ENCODE peak calls at places on chromosomes 1 and 21, in ten cellular contexts. One of them, this sample, is unnamed.

GRCh38 chr1:165451696-165452095 is 6.8 kb upstream of the RXRG start:
- DNase-seq in EL: no peak
- DNase-seq in prostate gland: no peak
- DNase-seq in T-helper 2 cell: no peak
- DNase-seq in WTC11: no peak
- DNase-seq in stimulated activated CD8-positive, alpha-beta memory T cell treated with anti-CD3 and anti-CD28 coated beads, Interleukin-7, amount 100 ng/mL, for 24 hours: no peak
- DNase-seq in GM04504: no peak
- DNase-seq in neural crest cell: no peak
- DNase-seq in nephron progenitor cell: no peak
- DNase-seq in OCI-LY7: no peak
- DNase-seq in this sample: no peak

GRCh38 chr21:34930971-34931370 is 118.1 kb downstream of the RUNX1 start:
- DNase-seq in EL: peak; percentile 50
- DNase-seq in prostate gland: no peak
- DNase-seq in T-helper 2 cell: no peak
- DNase-seq in WTC11: no peak
- DNase-seq in stimulated activated CD8-positive, alpha-beta memory T cell treated with anti-CD3 and anti-CD28 coated beads, Interleukin-7, amount 100 ng/mL, for 24 hours: no peak
- DNase-seq in GM04504: no peak
- DNase-seq in neural crest cell: no peak
- DNase-seq in nephron progenitor cell: no peak
- DNase-seq in OCI-LY7: no peak
- DNase-seq in this sample: no peak

GRCh38 chr1:171081220-171081993 is 9.3 kb upstream of the FMO3 start:
- DNase-seq in EL: peak; percentile 8
- DNase-seq in prostate gland: no peak
- DNase-seq in T-helper 2 cell: no peak
- DNase-seq in WTC11: no peak
- DNase-seq in stimulated activated CD8-positive, alpha-beta memory T cell treated with anti-CD3 and anti-CD28 coated beads, Interleukin-7, amount 100 ng/mL, for 24 hours: no peak
- DNase-seq in GM04504: peak; percentile 3
- DNase-seq in neural crest cell: no peak
- DNase-seq in nephron progenitor cell: no peak
- DNase-seq in OCI-LY7: peak; percentile 36
- DNase-seq in this sample: no peak

GRCh38 chr1:227748496-227749182 is 13.4 kb downstream of the SNAP47 start:
- DNase-seq in EL: no peak
- DNase-seq in prostate gland: no peak
- DNase-seq in T-helper 2 cell: no peak
- DNase-seq in WTC11: no peak
- DNase-seq in stimulated activated CD8-positive, alpha-beta memory T cell treated with anti-CD3 and anti-CD28 coated beads, Interleukin-7, amount 100 ng/mL, for 24 hours: no peak
- DNase-seq in GM04504: no peak
- DNase-seq in neural crest cell: no peak
- DNase-seq in nephron progenitor cell: no peak
- DNase-seq in OCI-LY7: no peak
- DNase-seq in this sample: no peak

GRCh38 chr1:94413311-94413710 is 4.9 kb upstream of the ABCD3 start:
- DNase-seq in EL: no peak
- DNase-seq in prostate gland: no peak
- DNase-seq in T-helper 2 cell: no peak
- DNase-seq in WTC11: no peak
- DNase-seq in stimulated activated CD8-positive, alpha-beta memory T cell treated with anti-CD3 and anti-CD28 coated beads, Interleukin-7, amount 100 ng/mL, for 24 hours: no peak
- DNase-seq in GM04504: no peak
- DNase-seq in neural crest cell: no peak
- DNase-seq in nephron progenitor cell: no peak
- DNase-seq in OCI-LY7: no peak
- DNase-seq in this sample: no peak

GRCh38 chr1:54403808-54404261 is 2.4 kb downstream of the SSBP3 start:
- DNase-seq in EL: peak; percentile 74
- DNase-seq in prostate gland: no peak
- DNase-seq in T-helper 2 cell: no peak
- DNase-seq in WTC11: no peak
- DNase-seq in stimulated activated CD8-positive, alpha-beta memory T cell treated with anti-CD3 and anti-CD28 coated beads, Interleukin-7, amount 100 ng/mL, for 24 hours: no peak
- DNase-seq in GM04504: no peak
- DNase-seq in neural crest cell: no peak
- DNase-seq in nephron progenitor cell: no peak
- DNase-seq in OCI-LY7: peak; percentile 26
- DNase-seq in this sample: no peak

GRCh38 chr1:32201011-32201855 is 838 bp downstream of the CCDC28B start:
- DNase-seq in EL: peak; percentile 64
- DNase-seq in prostate gland: peak; percentile 46
- DNase-seq in T-helper 2 cell: peak; percentile 76
- DNase-seq in WTC11: peak; percentile 61
- DNase-seq in stimulated activated CD8-positive, alpha-beta memory T cell treated with anti-CD3 and anti-CD28 coated beads, Interleukin-7, amount 100 ng/mL, for 24 hours: peak; percentile 66
- DNase-seq in GM04504: no peak
- DNase-seq in neural crest cell: peak; percentile 39
- DNase-seq in nephron progenitor cell: peak; percentile 65
- DNase-seq in OCI-LY7: peak; percentile 80
- DNase-seq in this sample: no peak

GRCh38 chr1:94004924-94005323 is 95.7 kb upstream of the GCLM start:
- DNase-seq in EL: no peak
- DNase-seq in prostate gland: no peak
- DNase-seq in T-helper 2 cell: no peak
- DNase-seq in WTC11: no peak
- DNase-seq in stimulated activated CD8-positive, alpha-beta memory T cell treated with anti-CD3 and anti-CD28 coated beads, Interleukin-7, amount 100 ng/mL, for 24 hours: no peak
- DNase-seq in GM04504: no peak
- DNase-seq in neural crest cell: no peak
- DNase-seq in nephron progenitor cell: no peak
- DNase-seq in OCI-LY7: no peak
- DNase-seq in this sample: no peak

GRCh38 chr1:119711804-119712341 is at the start of gene PHGDH:
- DNase-seq in EL: peak; percentile 93
- DNase-seq in prostate gland: peak; percentile 85
- DNase-seq in T-helper 2 cell: no peak
- DNase-seq in WTC11: peak; percentile 78
- DNase-seq in stimulated activated CD8-positive, alpha-beta memory T cell treated with anti-CD3 and anti-CD28 coated beads, Interleukin-7, amount 100 ng/mL, for 24 hours: peak; percentile 17
- DNase-seq in GM04504: peak; percentile 78
- DNase-seq in neural crest cell: peak; percentile 63
- DNase-seq in nephron progenitor cell: peak; percentile 69
- DNase-seq in OCI-LY7: peak; percentile 86
- DNase-seq in this sample: peak; percentile 83

This sample was measured in Right ventricle myocardium inferior.